ENCODE peak calls at places on chromosomes 6 and 20, in nine cellular contexts. T is HT-29; P is posterior cingulate gyrus; S is omental fat pad; A is CD4-positive, CD25-positive, alpha-beta regulatory T cell; V is PC-9; H is AG20443; N is mucosa of descending colon; R is activated CD8-positive, alpha-beta memory T cell treated with anti-CD3 and anti-CD28 coated beads, Interleukin-2, amount 50 U/mL, for 4 hours. O is an unnamed sample.

GRCh38 chr20:63495167-63495720 is 3.6 kb downstream of the EEF1A2 start:
- DNase-seq in T (no peak), P (no peak), S (no peak), A (no peak), V (no peak), H (no peak), N (no peak), R (no peak), O (no peak)

GRCh38 chr6:9646346-9647042 is 768.4 kb downstream of the TFAP2A start:
- DNase-seq in T (no peak), P (no peak), S (no peak), A (no peak), V (no peak), H (peak), N (no peak), R (no peak), O (no peak)

GRCh38 chr6:142568857-142569597 is 267.2 kb downstream of the ADGRG6 start:
- DNase-seq in T (peak), P (no peak), S (no peak), A (no peak), V (peak), H (peak), N (no peak), R (no peak), O (no peak)

GRCh38 chr20:37352611-37352980 is 6.7 kb downstream of the SRC start:
- DNase-seq in T (no peak), P (peak), S (no peak), A (no peak), V (no peak), H (no peak), N (no peak), R (no peak), O (no peak)

GRCh38 chr6:156998824-156999330 is 221.7 kb downstream of the ARID1B start:
- DNase-seq in T (no peak), P (no peak), S (no peak), A (no peak), V (no peak), H (no peak), N (no peak), R (no peak), O (peak)

GRCh38 chr20:10670521-10671220 is 3.1 kb downstream of the JAG1 start:
- DNase-seq in T (no peak), P (no peak), S (no peak), A (no peak), V (no peak), H (no peak), N (no peak), R (no peak), O (no peak)

GRCh38 chr6:78500299-78501089 is 366.9 kb upstream of the IRAK1BP1 start:
- DNase-seq in T (no peak), P (no peak), S (no peak), A (no peak), V (no peak), H (no peak), N (no peak), R (no peak), O (no peak)

GRCh38 chr6:37155394-37156312 is 14.3 kb upstream of the PIM1 start:
- DNase-seq in T (no peak), P (no peak), S (no peak), A (peak), V (no peak), H (no peak), N (no peak), R (peak), O (no peak)

GRCh38 chr6:25054469-25054868 is 118.7 kb upstream of the RIPOR2 start:
- DNase-seq in T (no peak), P (no peak), S (no peak), A (no peak), V (peak), H (peak), N (no peak), R (no peak), O (no peak)

GRCh38 chr6:3001773-3002293 is 2.1 kb downstream of the NQO2 start:
- DNase-seq in T (peak), P (no peak), S (no peak), A (no peak), V (peak), H (peak), N (no peak), R (no peak), O (peak)

GRCh38 chr6:27296106-27296783 is 15.8 kb downstream of the POM121L2 start:
- DNase-seq in T (peak), P (no peak), S (no peak), A (no peak), V (peak), H (peak), N (no peak), R (no peak), O (peak)

O was measured in DMS53.